ENCODE peak calls at places on chromosomes 3 and 15, in eight cellular contexts. One of them, this sample, is unnamed. For H3K4me1, the result is how much of the 10 kb centered on the place peaks cover.

GRCh38 chr3:151538706-151539403 is 78.0 kb upstream of the IGSF10 start:
- DNase-seq in HCT116: no peak
- DNase-seq in CD4-positive, CD25-positive, alpha-beta regulatory T cell: no peak
- DNase-seq in Karpas-422: no peak
- DNase-seq in heart right ventricle: no peak
- DNase-seq in stomach: no peak
- DNase-seq in right lobe of liver: no peak
- DNase-seq in thoracic aorta: no peak
- DNase-seq in this sample: no peak

GRCh38 chr3:190534386-190534785 is 20.5 kb downstream of the IL1RAP start:
- DNase-seq in HCT116: no peak
- DNase-seq in CD4-positive, CD25-positive, alpha-beta regulatory T cell: no peak
- DNase-seq in Karpas-422: no peak
- DNase-seq in heart right ventricle: no peak
- DNase-seq in stomach: no peak
- DNase-seq in right lobe of liver: no peak
- DNase-seq in thoracic aorta: no peak
- DNase-seq in this sample: no peak

GRCh38 chr3:123300056-123300455 is 98.3 kb downstream of the SEC22A start:
- DNase-seq in HCT116: no peak
- DNase-seq in CD4-positive, CD25-positive, alpha-beta regulatory T cell: no peak
- DNase-seq in Karpas-422: no peak
- DNase-seq in heart right ventricle: no peak
- DNase-seq in stomach: no peak
- DNase-seq in right lobe of liver: peak
- DNase-seq in thoracic aorta: no peak
- DNase-seq in this sample: no peak

GRCh38 chr3:46186856-46187700 is 21.0 kb downstream of the CCR1 start:
- DNase-seq in HCT116: no peak
- DNase-seq in CD4-positive, CD25-positive, alpha-beta regulatory T cell: no peak
- DNase-seq in Karpas-422: peak
- DNase-seq in heart right ventricle: no peak
- DNase-seq in stomach: no peak
- DNase-seq in right lobe of liver: no peak
- DNase-seq in thoracic aorta: no peak
- DNase-seq in this sample: no peak

GRCh38 chr3:15634671-15635661 is 33.4 kb downstream of the BTD start:
- DNase-seq in HCT116: no peak
- DNase-seq in CD4-positive, CD25-positive, alpha-beta regulatory T cell: no peak
- DNase-seq in Karpas-422: no peak
- DNase-seq in heart right ventricle: no peak
- DNase-seq in stomach: no peak
- DNase-seq in right lobe of liver: no peak
- DNase-seq in thoracic aorta: no peak
- DNase-seq in this sample: no peak

GRCh38 chr15:47725924-47726323 is 8.6 kb downstream of the SEMA6D start:
- DNase-seq in HCT116: no peak
- DNase-seq in CD4-positive, CD25-positive, alpha-beta regulatory T cell: no peak
- DNase-seq in Karpas-422: no peak
- DNase-seq in heart right ventricle: peak
- DNase-seq in stomach: no peak
- DNase-seq in right lobe of liver: no peak
- DNase-seq in thoracic aorta: no peak
- DNase-seq in this sample: no peak

GRCh38 chr15:65110676-65111292 is 4.2 kb downstream of the UBAP1L start:
- DNase-seq in HCT116: no peak
- DNase-seq in CD4-positive, CD25-positive, alpha-beta regulatory T cell: no peak
- DNase-seq in Karpas-422: no peak
- DNase-seq in heart right ventricle: no peak
- DNase-seq in stomach: no peak
- DNase-seq in right lobe of liver: no peak
- DNase-seq in thoracic aorta: no peak
- DNase-seq in this sample: no peak

GRCh38 chr3:132912416-132912753 is 125.8 kb upstream of the TMEM108 start:
- DNase-seq in HCT116: no peak
- DNase-seq in CD4-positive, CD25-positive, alpha-beta regulatory T cell: no peak
- DNase-seq in Karpas-422: no peak
- DNase-seq in heart right ventricle: no peak
- DNase-seq in stomach: no peak
- DNase-seq in right lobe of liver: no peak
- DNase-seq in thoracic aorta: no peak
- DNase-seq in this sample: no peak

GRCh38 chr15:73927476-73928240 is 1.4 kb downstream of the LOXL1 start:
- DNase-seq in HCT116: peak
- DNase-seq in CD4-positive, CD25-positive, alpha-beta regulatory T cell: peak
- DNase-seq in Karpas-422: no peak
- DNase-seq in heart right ventricle: peak
- DNase-seq in stomach: peak
- DNase-seq in right lobe of liver: peak
- DNase-seq in thoracic aorta: no peak
- DNase-seq in this sample: peak

DNA sequence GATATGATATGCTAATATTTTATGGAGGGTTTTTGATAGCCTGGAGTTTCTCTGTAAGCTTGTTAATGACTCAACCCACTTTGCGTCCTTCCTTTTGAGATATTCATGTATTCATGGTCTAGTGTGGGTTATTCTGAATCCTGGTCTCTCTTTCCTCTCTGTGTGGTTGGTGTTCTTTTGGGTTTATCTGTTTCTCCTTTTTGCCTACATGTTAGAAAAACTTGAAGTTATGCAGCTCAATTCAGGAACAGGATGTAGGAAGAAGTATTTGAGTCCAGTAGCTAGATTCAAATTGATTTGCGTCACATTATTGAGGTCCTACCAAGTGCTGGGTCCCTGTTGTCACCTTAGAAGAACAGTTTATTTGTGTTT is 28.1 kb downstream of the CMTM7 start:
- DNase-seq in HCT116: no peak
- DNase-seq in CD4-positive, CD25-positive, alpha-beta regulatory T cell: no peak
- DNase-seq in Karpas-422: no peak
- DNase-seq in heart right ventricle: no peak
- DNase-seq in stomach: no peak
- DNase-seq in right lobe of liver: no peak
- DNase-seq in thoracic aorta: no peak
- DNase-seq in this sample: no peak
- H3K27ac ChIP-seq in HCT116: peak
- H3K27ac ChIP-seq in CD4-positive, CD25-positive, alpha-beta regulatory T cell: peak
- H3K27ac ChIP-seq in Karpas-422: no peak
- H3K27ac ChIP-seq in heart right ventricle: peak
- H3K27ac ChIP-seq in stomach: peak
- H3K27ac ChIP-seq in right lobe of liver: peak
- H3K27ac ChIP-seq in thoracic aorta: no peak
- H3K27ac ChIP-seq in this sample: peak

DNA sequence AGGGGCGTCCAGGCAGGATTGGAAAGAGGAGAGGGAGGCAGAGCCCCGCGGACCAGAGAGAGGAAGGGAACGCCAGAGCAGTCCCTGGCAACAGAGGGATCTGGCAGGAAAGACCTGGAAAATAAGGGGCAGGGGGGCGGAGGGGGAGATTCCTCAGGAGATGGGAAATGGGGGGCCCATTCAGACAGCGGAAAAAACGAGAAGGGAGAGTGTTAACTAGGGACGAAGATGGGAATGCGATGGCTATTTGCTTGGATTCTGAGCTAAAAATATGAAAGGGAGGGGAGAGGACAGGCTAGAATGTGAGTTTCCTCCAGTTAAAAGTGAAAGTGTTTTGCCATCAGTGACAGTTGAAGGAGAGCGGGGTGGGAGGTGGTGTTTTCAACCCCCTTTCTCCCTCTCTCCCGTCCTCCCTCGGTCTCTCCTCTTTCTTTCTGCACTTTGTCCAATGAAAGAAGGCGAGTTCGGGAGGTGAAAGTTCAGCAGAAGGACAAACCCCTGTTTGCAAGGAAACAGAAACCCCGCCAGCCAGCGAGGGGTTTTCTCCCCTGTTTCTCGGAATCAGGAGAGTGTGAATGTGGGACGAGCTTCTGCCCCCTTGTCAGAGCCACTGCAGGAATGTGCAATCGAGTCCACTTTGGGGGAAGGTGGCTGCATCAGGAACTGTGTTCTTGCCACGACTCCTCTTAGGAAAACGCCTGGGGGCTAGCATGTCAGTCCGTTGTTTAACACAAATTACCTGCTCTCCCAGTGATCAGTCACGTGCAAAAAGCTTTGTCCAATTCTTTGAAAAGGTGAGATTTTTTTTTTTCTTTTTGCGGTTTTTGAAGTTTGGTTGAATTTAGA is 911 bp upstream of the FOXP1 start:
- DNase-seq in HCT116: no peak
- DNase-seq in CD4-positive, CD25-positive, alpha-beta regulatory T cell: peak
- DNase-seq in Karpas-422: peak
- DNase-seq in heart right ventricle: peak
- DNase-seq in stomach: peak
- DNase-seq in right lobe of liver: peak
- DNase-seq in thoracic aorta: no peak
- DNase-seq in this sample: peak
- H3K4me3 ChIP-seq in HCT116: peak
- H3K4me3 ChIP-seq in CD4-positive, CD25-positive, alpha-beta regulatory T cell: peak
- H3K4me3 ChIP-seq in Karpas-422: peak
- H3K4me3 ChIP-seq in heart right ventricle: peak
- H3K4me3 ChIP-seq in stomach: peak
- H3K4me3 ChIP-seq in right lobe of liver: peak
- H3K4me3 ChIP-seq in thoracic aorta: peak
- H3K4me3 ChIP-seq in this sample: peak

GRCh38 chr3:14147063-14147435 is 22.2 kb downstream of the TMEM43 start:
- DNase-seq in HCT116: no peak
- DNase-seq in CD4-positive, CD25-positive, alpha-beta regulatory T cell: no peak
- DNase-seq in Karpas-422: no peak
- DNase-seq in heart right ventricle: no peak
- DNase-seq in stomach: no peak
- DNase-seq in right lobe of liver: no peak
- DNase-seq in thoracic aorta: no peak
- DNase-seq in this sample: no peak

GRCh38 chr3:14145236-14145635 is 20.4 kb downstream of the TMEM43 start:
- DNase-seq in HCT116: no peak
- DNase-seq in CD4-positive, CD25-positive, alpha-beta regulatory T cell: no peak
- DNase-seq in Karpas-422: no peak
- DNase-seq in heart right ventricle: no peak
- DNase-seq in stomach: no peak
- DNase-seq in right lobe of liver: no peak
- DNase-seq in thoracic aorta: no peak
- DNase-seq in this sample: no peak

GRCh38 chr3:14144423-14145075 is 19.7 kb downstream of the TMEM43 start:
- DNase-seq in HCT116: peak
- DNase-seq in CD4-positive, CD25-positive, alpha-beta regulatory T cell: peak
- DNase-seq in Karpas-422: peak
- DNase-seq in heart right ventricle: peak
- DNase-seq in stomach: peak
- DNase-seq in right lobe of liver: no peak
- DNase-seq in thoracic aorta: peak
- DNase-seq in this sample: peak

GRCh38 chr3:14146381-14147062 is 21.7 kb downstream of the TMEM43 start:
- DNase-seq in HCT116: no peak
- DNase-seq in CD4-positive, CD25-positive, alpha-beta regulatory T cell: no peak
- DNase-seq in Karpas-422: no peak
- DNase-seq in heart right ventricle: no peak
- DNase-seq in stomach: no peak
- DNase-seq in right lobe of liver: no peak
- DNase-seq in thoracic aorta: no peak
- DNase-seq in this sample: no peak

GRCh38 chr3:14145670-14146380 is 21.0 kb downstream of the TMEM43 start:
- DNase-seq in HCT116: no peak
- DNase-seq in CD4-positive, CD25-positive, alpha-beta regulatory T cell: no peak
- DNase-seq in Karpas-422: no peak
- DNase-seq in heart right ventricle: no peak
- DNase-seq in stomach: no peak
- DNase-seq in right lobe of liver: no peak
- DNase-seq in thoracic aorta: no peak
- DNase-seq in this sample: no peak
- H3K4me1 ChIP-seq in HCT116: under half
- H3K4me1 ChIP-seq in CD4-positive, CD25-positive, alpha-beta regulatory T cell: half or more
- H3K4me1 ChIP-seq in Karpas-422: under half
- H3K4me1 ChIP-seq in heart right ventricle: under half
- H3K4me1 ChIP-seq in stomach: under half
- H3K4me1 ChIP-seq in right lobe of liver: under half
- H3K4me1 ChIP-seq in thoracic aorta: half or more
- H3K4me1 ChIP-seq in this sample: under half

DNA sequence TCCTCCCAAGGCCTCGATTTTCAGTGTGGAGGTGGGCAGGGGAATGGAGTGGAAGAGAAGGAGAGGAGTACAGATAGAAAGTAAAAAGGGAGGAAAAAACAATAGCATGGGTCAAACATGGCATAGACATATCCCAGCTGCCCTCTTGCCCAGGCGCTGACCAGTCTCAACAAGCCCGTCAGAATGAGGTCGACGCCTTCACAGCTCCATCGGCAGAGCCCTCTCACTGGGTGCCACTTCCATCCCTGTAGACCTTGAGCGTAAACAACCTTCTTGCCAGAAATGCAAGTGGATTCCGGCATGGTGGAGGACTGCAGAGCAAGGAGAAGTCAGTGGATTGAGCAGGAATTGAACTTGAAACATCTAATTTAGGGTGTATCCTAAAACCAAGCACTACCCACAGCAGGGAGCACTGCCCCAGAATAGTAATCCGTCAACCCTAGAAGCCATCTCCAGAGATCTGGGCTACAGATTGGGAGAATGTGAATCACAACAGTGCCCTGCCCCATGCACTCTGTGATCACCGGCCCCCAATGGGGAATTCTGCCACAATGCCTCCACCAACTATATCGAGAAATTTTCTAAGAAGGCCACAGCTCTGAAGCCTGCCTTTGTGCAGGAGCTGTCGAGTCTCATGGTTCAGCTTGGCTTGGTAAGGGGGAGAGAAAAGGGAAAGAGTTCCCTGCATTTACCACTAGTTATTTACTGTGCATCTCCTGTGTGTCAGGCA is 190.1 kb downstream of the UACA start:
- DNase-seq in HCT116: no peak
- DNase-seq in CD4-positive, CD25-positive, alpha-beta regulatory T cell: no peak
- DNase-seq in Karpas-422: no peak
- DNase-seq in heart right ventricle: no peak
- DNase-seq in stomach: no peak
- DNase-seq in right lobe of liver: no peak
- DNase-seq in thoracic aorta: no peak
- DNase-seq in this sample: no peak
- H3K27ac ChIP-seq in HCT116: no peak
- H3K27ac ChIP-seq in CD4-positive, CD25-positive, alpha-beta regulatory T cell: no peak
- H3K27ac ChIP-seq in Karpas-422: no peak
- H3K27ac ChIP-seq in heart right ventricle: no peak
- H3K27ac ChIP-seq in stomach: no peak
- H3K27ac ChIP-seq in right lobe of liver: no peak
- H3K27ac ChIP-seq in thoracic aorta: no peak
- H3K27ac ChIP-seq in this sample: no peak